ENCODE peak calls at places on chromosome 21, in ten cellular contexts. M, R, P, S, E, V, N, I, K and A are unnamed samples.

GRCh38 chr21:42737969-42738590 is 84.7 kb downstream of the PDE9A start:
- DNase-seq in R (no peak), N (no peak), V (no peak), M (no peak), I (no peak), P (no peak), E (peak), K (peak), S (no peak), A (peak)

GRCh38 chr21:45517249-45518065 is 24.8 kb downstream of the SLC19A1 start:
- DNase-seq in M (no peak), N (no peak), P (no peak), R (no peak), S (no peak), I (no peak), V (no peak), K (no peak), E (no peak), A (peak)

GRCh38 chr21:35358008-35358407 is 308.9 kb upstream of the RUNX1 start:
- DNase-seq in I (no peak), V (no peak), R (no peak), E (no peak), S (no peak), N (no peak), M (no peak), P (peak), K (no peak), A (no peak)

GRCh38 chr21:22476214-22476613 is 1478.0 kb downstream of the NCAM2 start:
- DNase-seq in S (no peak), E (no peak), R (no peak), N (no peak), V (no peak), I (no peak), K (no peak), M (no peak), P (no peak), A (no peak)

GRCh38 chr21:36664678-36665022 is 34.3 kb upstream of the SIM2 start:
- DNase-seq in K (no peak), I (no peak), P (no peak), V (no peak), S (no peak), M (no peak), E (no peak), R (no peak), N (no peak), A (no peak)

GRCh38 chr21:40881767-40882166 is 34.8 kb upstream of the DSCAM start:
- DNase-seq in N (no peak), V (no peak), E (no peak), I (no peak), P (no peak), S (no peak), K (no peak), M (no peak), R (no peak), A (no peak)

GRCh38 chr21:41966872-41967621 is 13.2 kb upstream of the C2CD2 start:
- DNase-seq in R (no peak), I (no peak), N (no peak), M (no peak), V (no peak), P (no peak), K (no peak), E (no peak), S (no peak), A (no peak)

GRCh38 chr21:34620084-34620665 is 5.3 kb upstream of the RCAN1 start:
- DNase-seq in I (no peak), K (no peak), P (no peak), V (no peak), E (no peak), N (no peak), S (no peak), M (no peak), R (no peak), A (no peak)

GRCh38 chr21:41675574-41675973 is 91.3 kb downstream of the RIPK4 start:
- DNase-seq in E (no peak), P (no peak), S (no peak), V (no peak), N (no peak), I (no peak), R (no peak), M (no peak), K (no peak), A (no peak)

GRCh38 chr21:45226540-45227326 is 61.0 kb downstream of the POFUT2 start:
- DNase-seq in P (peak), R (peak), N (no peak), K (no peak), V (no peak), S (no peak), M (peak), I (no peak), E (no peak), A (no peak)

GRCh38 chr21:43308101-43308500 is 118.8 kb downstream of the SIK1 start:
- DNase-seq in P (no peak), V (no peak), N (no peak), E (no peak), S (no peak), K (no peak), I (no peak), R (no peak), M (no peak), A (no peak)

GRCh38 chr21:42691901-42692559 is 38.6 kb downstream of the PDE9A start:
- DNase-seq in S (no peak), V (no peak), R (no peak), M (no peak), N (no peak), K (no peak), E (no peak), P (no peak), I (no peak), A (no peak)

GRCh38 chr21:44455524-44456206 is 355 bp downstream of the LRRC3 start:
- DNase-seq in I (no peak), P (peak), E (peak), N (no peak), S (peak), K (peak), M (peak), R (no peak), V (peak), A (peak)

GRCh38 chr21:45905196-45905595 is 76.4 kb upstream of the COL6A1 start:
- DNase-seq in M (no peak), E (no peak), P (no peak), V (no peak), N (no peak), K (no peak), R (no peak), I (no peak), S (no peak), A (no peak)

GRCh38 chr21:41217656-41218380 is 49.9 kb downstream of the BACE2 start:
- DNase-seq in M (peak), V (no peak), R (peak), S (no peak), K (peak), E (peak), N (no peak), I (no peak), P (peak), A (no peak)

GRCh38 chr21:42614811-42615342 is 38.5 kb upstream of the PDE9A start:
- DNase-seq in V (peak), P (peak), R (no peak), I (peak), K (peak), N (no peak), M (peak), E (no peak), S (no peak), A (no peak)

GRCh38 chr21:17189963-17190362 is 322.9 kb upstream of the CXADR start:
- DNase-seq in R (no peak), P (no peak), E (no peak), M (no peak), S (no peak), K (no peak), I (no peak), V (no peak), N (no peak), A (no peak)

GRCh38 chr21:25831300-25831699 is 96.5 kb downstream of the GABPA start:
- DNase-seq in P (no peak), S (no peak), V (no peak), E (no peak), N (no peak), M (no peak), R (peak), K (no peak), I (no peak), A (no peak)

GRCh38 chr21:45499201-45499750 is 43.0 kb downstream of the SLC19A1 start:
- DNase-seq in M (no peak), V (no peak), N (no peak), S (no peak), I (no peak), R (no peak), K (no peak), E (no peak), P (no peak), A (no peak)

GRCh38 chr21:35191754-35192153 is 142.7 kb upstream of the RUNX1 start:
- DNase-seq in S (no peak), E (no peak), N (no peak), P (no peak), I (no peak), V (no peak), K (no peak), R (no peak), M (no peak), A (no peak)

GRCh38 chr21:24367936-24368335 is 1239.3 kb downstream of the MRPL39 start:
- DNase-seq in E (no peak), P (no peak), I (no peak), K (no peak), S (no peak), R (peak), M (no peak), N (no peak), V (no peak), A (no peak)

GRCh38 chr21:41699311-41699710 is 67.5 kb downstream of the RIPK4 start:
- DNase-seq in K (no peak), S (no peak), V (no peak), M (no peak), I (no peak), P (no peak), E (no peak), R (no peak), N (no peak), A (no peak)

GRCh38 chr21:43884861-43885370 is 19.9 kb downstream of the AGPAT3 start:
- DNase-seq in M (no peak), P (no peak), N (no peak), R (no peak), I (no peak), E (peak), S (no peak), K (no peak), V (no peak), A (no peak)

GRCh38 chr21:41962425-41962966 is 8.7 kb upstream of the C2CD2 start:
- DNase-seq in I (no peak), S (no peak), V (no peak), M (no peak), R (no peak), N (no peak), P (no peak), K (no peak), E (no peak), A (no peak)

GRCh38 chr21:46079357-46080170 is 18.3 kb upstream of the COL6A2 start:
- DNase-seq in N (no peak), S (no peak), P (peak), K (peak), I (no peak), M (no peak), E (peak), R (peak), V (no peak), A (no peak)

DNA sequence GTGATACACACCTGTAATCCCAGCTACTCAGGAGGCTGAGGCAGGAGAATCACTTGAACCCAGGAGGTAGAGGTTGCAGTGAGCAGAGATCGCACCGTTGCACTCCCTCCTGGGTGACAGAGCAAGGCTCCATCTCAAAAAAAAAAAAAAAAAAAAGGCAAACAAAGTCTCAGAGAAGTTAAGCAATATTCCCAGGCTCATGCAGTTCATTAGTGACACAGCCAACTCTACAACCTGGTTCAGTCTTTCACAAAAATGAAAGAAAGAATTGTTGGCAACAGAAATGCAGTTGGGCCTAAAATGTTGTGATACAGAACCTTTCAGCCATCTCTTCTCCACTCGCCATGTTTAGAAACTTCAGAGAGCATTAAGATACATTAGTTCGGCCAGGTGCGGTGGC is 242.1 kb downstream of the LTN1 start:
- DNase-seq in S (no peak), P (no peak), R (no peak), K (no peak), E (no peak), V (no peak), M (no peak), I (no peak), N (no peak), A (no peak)
- H2AFZ ChIP-seq in S (no peak), P (no peak), R (no peak), K (no peak), E (no peak), V (no peak), M (no peak), I (no peak), N (no peak), A (no peak)

GRCh38 chr21:32094792-32095191 is 184.1 kb downstream of the MIS18A start:
- DNase-seq in K (no peak), M (no peak), S (no peak), P (peak), R (peak), N (peak), E (peak), V (peak), I (no peak), A (peak)
- H2AFZ ChIP-seq in K (no peak), M (no peak), S (no peak), P (peak), R (peak), N (no peak), E (no peak), V (peak), I (no peak), A (peak)

DNA sequence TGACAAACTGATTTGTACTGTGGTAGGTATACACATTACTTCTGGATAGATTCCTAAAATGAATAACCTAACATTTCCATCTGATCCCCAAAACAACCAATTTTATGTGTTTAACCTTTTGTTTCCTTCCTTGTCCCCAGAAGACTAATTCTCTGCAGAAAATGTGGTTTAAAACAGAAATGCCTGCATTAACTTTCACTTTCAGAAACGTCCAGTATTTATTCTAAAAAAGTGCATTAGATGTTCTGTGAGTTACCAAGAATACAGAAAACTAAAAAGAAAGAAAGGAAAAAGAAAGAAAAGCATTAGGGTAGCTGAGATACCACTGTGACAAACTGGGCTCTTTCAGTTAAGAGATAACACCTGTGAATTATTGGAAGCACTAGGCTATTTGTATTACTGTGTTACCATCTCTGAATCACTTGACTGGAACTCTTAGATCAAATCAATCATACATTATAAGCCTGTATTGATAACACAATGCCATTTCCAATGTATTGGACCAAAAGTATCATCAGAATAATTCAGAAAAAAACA is 177.7 kb downstream of the NCAM2 start:
- DNase-seq in V (no peak), M (no peak), I (no peak), K (no peak), E (no peak), P (no peak), S (no peak), R (no peak), N (no peak), A (no peak)
- H2AFZ ChIP-seq in V (no peak), M (no peak), I (no peak), K (no peak), E (peak), P (peak), S (no peak), R (no peak), N (no peak), A (no peak)

GRCh38 chr21:14243461-14243860 is 27.5 kb downstream of the RBM11 start:
- DNase-seq in P (no peak), K (no peak), S (no peak), I (no peak), M (no peak), R (no peak), V (no peak), E (no peak), N (no peak), A (no peak)
- H2AFZ ChIP-seq in P (no peak), K (no peak), S (no peak), I (no peak), M (no peak), R (no peak), V (no peak), E (no peak), N (no peak), A (no peak)

GRCh38 chr21:39189857-39190604 is 6.8 kb upstream of the PSMG1 start:
- DNase-seq in N (no peak), V (no peak), S (no peak), K (no peak), P (peak), M (peak), R (peak), E (peak), I (no peak), A (no peak)
- H2AFZ ChIP-seq in N (no peak), V (no peak), S (no peak), K (no peak), P (no peak), M (no peak), R (no peak), E (no peak), I (no peak), A (no peak)

DNA sequence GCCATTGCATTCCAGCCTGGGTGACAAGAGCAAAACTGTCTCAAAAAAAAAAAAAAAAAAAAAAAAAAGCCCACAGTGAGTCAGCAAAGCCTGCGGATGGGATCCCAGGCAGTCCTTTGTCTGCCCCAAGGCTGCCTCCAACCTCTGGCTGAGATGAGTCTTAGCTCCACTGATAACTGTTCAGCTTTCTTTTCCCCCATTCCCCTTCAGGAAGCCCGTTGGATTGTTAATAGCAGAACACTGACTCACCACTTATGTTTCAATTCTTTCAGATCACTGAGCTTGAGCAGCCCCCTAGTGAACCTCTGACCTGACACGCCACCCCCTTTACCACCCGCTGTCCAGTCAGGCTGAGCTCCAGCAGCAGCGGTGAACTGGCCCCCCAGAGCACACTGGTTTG is 57.5 kb downstream of the ERG start:
- DNase-seq in R (peak), N (no peak), K (peak), I (peak), P (peak), S (peak), E (peak), V (no peak), M (peak), A (peak)
- H2AFZ ChIP-seq in R (peak), N (no peak), K (no peak), I (no peak), P (no peak), S (peak), E (no peak), V (no peak), M (no peak), A (no peak)

DNA sequence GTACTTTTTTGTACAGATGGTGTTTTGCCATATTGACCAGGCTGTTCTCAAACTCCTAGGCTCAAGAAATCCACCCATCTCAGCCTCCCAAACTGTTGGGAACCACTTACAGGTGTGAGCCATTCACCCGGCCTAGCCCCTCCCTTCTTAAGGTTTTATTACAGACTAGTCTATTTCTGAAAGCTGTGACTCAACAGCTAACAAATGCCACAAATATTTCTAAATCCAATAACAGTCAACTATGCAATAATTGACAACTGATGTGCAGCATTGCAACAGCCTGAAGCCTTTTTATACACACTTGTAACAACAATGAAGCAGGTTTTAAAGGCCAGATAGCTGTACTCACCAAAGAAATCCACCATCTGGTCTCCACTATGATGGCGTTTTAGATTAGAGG is 51.4 kb downstream of the GRIK1 start:
- DNase-seq in M (peak), R (no peak), V (no peak), P (peak), I (no peak), N (no peak), K (no peak), S (no peak), E (no peak), A (no peak)
- H2AFZ ChIP-seq in M (no peak), R (no peak), V (no peak), P (no peak), I (no peak), N (no peak), K (no peak), S (no peak), E (no peak), A (no peak)